ENCODE peak calls at places on chromosomes 13 and 19, in ten cellular contexts. A is DND-41; Z is NCI-H524; U is activated naive CD8-positive, alpha-beta T cell treated with anti-CD3 and anti-CD28 coated beads, Interleukin-2, amount 50 U/mL, for 24 hours; K is heart right ventricle; G is stimulated activated CD4-positive, alpha-beta T cell treated with anti-CD3 and anti-CD28 coated beads, Interleukin-1b, Interleukin-23, amount 100 ng/mL, for 1 hour; O is Kasumi-1; C is anterior cingulate cortex; H is T-cell; L is fibroblast of villous mesenchyme. W is an unnamed sample.

GRCh38 chr13:43846496-43846895 is 33.0 kb downstream of the CCDC122 start:
- DNase-seq in A (no peak), Z (no peak), U (no peak), K (no peak), G (no peak), O (no peak), C (no peak), H (no peak), L (peak; percentile 87), W (no peak)

GRCh38 chr13:42333613-42334328 is 61.8 kb downstream of the AKAP11 start:
- DNase-seq in A (no peak), Z (peak; percentile 7), U (no peak), K (no peak), G (no peak), O (peak; percentile 41), C (no peak), H (no peak), L (peak; percentile 61), W (peak; percentile 66)

GRCh38 chr19:8569066-8569761 is 8.0 kb downstream of the MYO1F start:
- DNase-seq in A (peak; percentile 85), Z (no peak), U (peak; percentile 65), K (no peak), G (peak; percentile 34), O (peak; percentile 93), C (peak; percentile 44), H (peak; percentile 72), L (peak; percentile 96), W (peak; percentile 100)

GRCh38 chr13:112341976-112342735 is 34.0 kb upstream of the SPACA7 start:
- DNase-seq in A (no peak), Z (no peak), U (no peak), K (no peak), G (no peak), O (no peak), C (no peak), H (no peak), L (no peak), W (no peak)

GRCh38 chr19:55418185-55418584 is 10.6 kb upstream of the UBE2S start:
- DNase-seq in A (peak; percentile 69), Z (peak; percentile 35), U (peak; percentile 53), K (peak; percentile 64), G (no peak), O (peak; percentile 82), C (peak; percentile 60), H (no peak), L (peak; percentile 85), W (peak; percentile 72)

GRCh38 chr19:39413269-39413902 is 917 bp downstream of the PLEKHG2 start:
- DNase-seq in A (peak; percentile 76), Z (peak; percentile 57), U (no peak), K (peak; percentile 87), G (no peak), O (peak; percentile 39), C (no peak), H (no peak), L (peak; percentile 70), W (no peak)

GRCh38 chr13:72648513-72649065 is 78.8 kb downstream of the MZT1 start:
- DNase-seq in A (no peak), Z (peak; percentile 29), U (no peak), K (no peak), G (no peak), O (no peak), C (no peak), H (no peak), L (peak; percentile 4), W (no peak)

GRCh38 chr19:47446534-47447469 is 24.9 kb downstream of the SLC8A2 start:
- DNase-seq in A (no peak), Z (no peak), U (peak; percentile 54), K (no peak), G (no peak), O (no peak), C (no peak), H (no peak), L (no peak), W (peak; percentile 27)

GRCh38 chr13:45718992-45719391 is 16.9 kb downstream of the CBY2 start:
- DNase-seq in A (no peak), Z (no peak), U (no peak), K (no peak), G (no peak), O (no peak), C (no peak), H (no peak), L (peak; percentile 28), W (no peak)

GRCh38 chr19:56270676-56271075 is 1.9 kb upstream of the EDDM13 start:
- DNase-seq in A (no peak), Z (no peak), U (no peak), K (no peak), G (no peak), O (peak; percentile 88), C (peak; percentile 11), H (no peak), L (no peak), W (peak; percentile 100)

GRCh38 chr13:21330126-21330861 is 128.8 kb downstream of the ZDHHC20 start:
- DNase-seq in A (no peak), Z (no peak), U (no peak), K (no peak), G (no peak), O (no peak), C (no peak), H (no peak), L (peak; percentile 22), W (peak; percentile 68)

GRCh38 chr13:40377783-40378182 is 288.7 kb downstream of the FOXO1 start:
- DNase-seq in A (no peak), Z (no peak), U (peak; percentile 53), K (no peak), G (no peak), O (no peak), C (no peak), H (no peak), L (peak; percentile 27), W (peak; percentile 77)

GRCh38 chr19:55347442-55348009 is 7.0 kb downstream of the COX6B2 start:
- DNase-seq in A (no peak), Z (no peak), U (no peak), K (no peak), G (no peak), O (no peak), C (no peak), H (no peak), L (no peak), W (no peak)

GRCh38 chr13:41991936-41992335 is 31.0 kb upstream of the VWA8 start:
- DNase-seq in A (no peak), Z (no peak), U (no peak), K (no peak), G (no peak), O (no peak), C (no peak), H (no peak), L (no peak), W (no peak)

GRCh38 chr13:22074403-22074802 is 403.5 kb downstream of the FGF9 start:
- DNase-seq in A (no peak), Z (no peak), U (no peak), K (no peak), G (no peak), O (no peak), C (no peak), H (no peak), L (no peak), W (no peak)

GRCh38 chr13:43363156-43363918 is 340.0 kb downstream of the DNAJC15 start:
- DNase-seq in A (no peak), Z (peak; percentile 7), U (no peak), K (no peak), G (no peak), O (no peak), C (no peak), H (no peak), L (peak; percentile 45), W (no peak)

GRCh38 chr13:47252627-47253026 is 355.8 kb upstream of the HTR2A start:
- DNase-seq in A (no peak), Z (no peak), U (no peak), K (no peak), G (no peak), O (no peak), C (no peak), H (no peak), L (no peak), W (no peak)

W was measured in MV-4-11.